ENCODE peak calls at places on chromosomes 16 and 17, in seven cellular contexts. G is ovary, T is adrenal gland, Y is PC-3, J is psoas muscle, L is upper lobe of right lung, X is heart right ventricle. K is an unnamed sample. For H3K4me1, the result is how much of the 10 kb centered on the place peaks cover.

GRCh38 chr16:77610496-77610895 is 111.8 kb upstream of the NUDT7 start:
- DNase-seq in Y (no peak), X (no peak), T (no peak), G (no peak), L (no peak), J (no peak), K (no peak)

GRCh38 chr17:43846221-43846712 is 709 bp upstream of the CD300LG start:
- DNase-seq in Y (peak), T (peak), X (peak), J (peak), L (peak), G (peak), K (peak)

GRCh38 chr17:59328534-59329095 is 2.8 kb upstream of the YPEL2 start:
- DNase-seq in G (no peak), X (no peak), L (no peak), Y (no peak), T (no peak), J (no peak), K (no peak)

GRCh38 chr17:14161419-14161818 is 75.2 kb downstream of the CDRT15 start:
- DNase-seq in J (no peak), G (no peak), L (no peak), Y (no peak), T (no peak), X (no peak), K (no peak)

GRCh38 chr17:73369126-73369525 is 57.3 kb upstream of the CDC42EP4 start:
- DNase-seq in L (no peak), Y (no peak), T (no peak), G (peak), J (no peak), X (peak), K (no peak)

GRCh38 chr17:1787301-1787902 is 25.5 kb downstream of the SERPINF1 start:
- DNase-seq in X (peak), T (peak), G (peak), L (no peak), Y (peak), J (peak), K (no peak)

GRCh38 chr16:117381-118365 is 20.8 kb downstream of the NPRL3 start:
- DNase-seq in G (no peak), L (peak), T (peak), Y (peak), X (peak), J (peak), K (peak)

GRCh38 chr16:88982286-88983084 is 5.5 kb upstream of the CBFA2T3 start:
- DNase-seq in G (no peak), J (no peak), L (no peak), X (no peak), T (no peak), Y (no peak), K (no peak)

GRCh38 chr17:49640556-49640955 is 37.3 kb downstream of the SPOP start:
- DNase-seq in L (no peak), X (no peak), J (no peak), G (no peak), T (no peak), Y (no peak), K (no peak)

GRCh38 chr17:18224053-18224427 is 1.4 kb upstream of the LLGL1 start:
- DNase-seq in T (peak), X (no peak), Y (no peak), G (no peak), J (no peak), L (no peak), K (no peak)

GRCh38 chr17:49210158-49211029 is at the start of the genes ABI3 and GNGT2:
- DNase-seq in J (peak), X (peak), Y (no peak), G (peak), T (no peak), L (no peak), K (peak)

GRCh38 chr16:49590166-49590871 is 216.7 kb downstream of the C16orf78 start:
- DNase-seq in X (no peak), J (no peak), L (no peak), T (no peak), G (no peak), Y (no peak), K (no peak)

GRCh38 chr16:29310852-29311314 is 95.6 kb downstream of the NPIPB11 start:
- DNase-seq in Y (peak), L (no peak), G (peak), T (no peak), J (no peak), X (peak), K (no peak)

GRCh38 chr17:7687072-7687907 is at the start of gene TP53:
- DNase-seq in X (peak), Y (peak), L (peak), J (peak), T (peak), G (peak), K (peak)

GRCh38 chr17:13581925-13582324 is 19.8 kb downstream of the HS3ST3A1 start:
- DNase-seq in T (no peak), Y (no peak), L (no peak), J (no peak), X (no peak), G (no peak), K (no peak)

GRCh38 chr17:8041249-8041928 is 2.5 kb downstream of the ALOX15B start:
- DNase-seq in G (no peak), Y (peak), T (no peak), L (no peak), J (no peak), X (no peak), K (no peak)

GRCh38 chr17:49438885-49439284 is 24.2 kb upstream of the PHB1 start:
- DNase-seq in J (no peak), X (no peak), Y (no peak), T (no peak), G (no peak), L (no peak), K (no peak)

GRCh38 chr16:74695450-74696422 is 4.9 kb downstream of the MLKL start:
- DNase-seq in G (peak), J (peak), Y (peak), T (peak), L (peak), X (peak), K (peak)

GRCh38 chr17:80364091-80364691 is 50.8 kb upstream of the ENDOV start:
- DNase-seq in J (peak), L (no peak), T (no peak), X (no peak), G (no peak), Y (peak), K (no peak)

GRCh38 chr17:43900183-43900857 is 7.0 kb downstream of the MPP2 start:
- DNase-seq in X (peak), T (peak), J (peak), Y (peak), L (peak), G (peak), K (peak)

GRCh38 chr17:28747046-28747691 is 3.4 kb downstream of the TRAF4 start:
- DNase-seq in L (peak), G (no peak), Y (peak), J (peak), X (no peak), T (no peak), K (no peak)

GRCh38 chr16:89478576-89479221 is 11.7 kb downstream of the ANKRD11 start:
- DNase-seq in J (peak), G (no peak), L (no peak), T (no peak), Y (peak), X (no peak), K (no peak)

GRCh38 chr17:48567209-48567608 is 10.9 kb downstream of the HOXB4 start:
- DNase-seq in G (no peak), L (no peak), J (no peak), Y (no peak), X (no peak), T (no peak), K (no peak)

GRCh38 chr17:77391668-77392375 is 251.1 kb downstream of the SEC14L1 start:
- DNase-seq in J (peak), L (no peak), T (no peak), Y (peak), G (peak), X (no peak), K (no peak)

GRCh38 chr16:5378531-5378930 is 280.9 kb upstream of the EEF2KMT start:
- DNase-seq in X (no peak), L (no peak), G (no peak), T (no peak), J (no peak), Y (no peak), K (no peak)

GRCh38 chr16:87177627-87178026 is 139.6 kb downstream of the C16orf95 start:
- DNase-seq in L (no peak), X (no peak), Y (no peak), G (no peak), J (peak), T (no peak), K (no peak)

GRCh38 chr16:12532871-12533610 is 270.6 kb downstream of the CPPED1 start:
- DNase-seq in Y (no peak), L (no peak), J (no peak), T (no peak), X (no peak), G (no peak), K (no peak)

GRCh38 chr16:89392881-89393730 is 97.3 kb downstream of the ANKRD11 start:
- DNase-seq in X (no peak), T (no peak), J (peak), L (no peak), G (no peak), Y (no peak), K (no peak)

GRCh38 chr16:50285406-50286003 is 19.2 kb downstream of the ADCY7 start:
- DNase-seq in X (peak), J (no peak), L (no peak), Y (no peak), T (no peak), G (no peak), K (no peak)

GRCh38 chr17:69732272-69732671 is 317.8 kb downstream of the MAP2K6 start:
- DNase-seq in G (no peak), L (no peak), Y (no peak), J (no peak), X (no peak), T (no peak), K (no peak)

GRCh38 chr17:41544497-41544896 is 16.4 kb upstream of the KRT19 start:
- DNase-seq in G (no peak), T (no peak), Y (no peak), L (no peak), J (no peak), X (no peak), K (no peak)

GRCh38 chr17:22669721-22670120 is 977.4 kb downstream of the KCNJ18 start:
- DNase-seq in X (no peak), G (no peak), J (no peak), Y (peak), L (no peak), T (no peak), K (no peak)

GRCh38 chr17:80833952-80834895 is 157.4 kb upstream of the CHMP6 start:
- DNase-seq in G (peak), Y (no peak), X (peak), L (peak), J (peak), T (peak), K (no peak)

GRCh38 chr17:45861185-45861584 is 16.5 kb downstream of the SPPL2C start:
- DNase-seq in G (no peak), X (no peak), Y (no peak), T (no peak), J (no peak), L (no peak), K (no peak)

GRCh38 chr17:60817187-60817586 is 139.5 kb downstream of the BCAS3 start:
- DNase-seq in G (no peak), J (no peak), X (no peak), L (no peak), Y (peak), T (no peak), K (no peak)

GRCh38 chr16:85402910-85403692 is 210.0 kb upstream of the GSE1 start:
- DNase-seq in L (peak), Y (no peak), G (peak), T (peak), X (peak), J (peak), K (no peak)

GRCh38 chr16:1165511-1165910 is 12.6 kb downstream of the CACNA1H start:
- DNase-seq in T (no peak), J (no peak), X (no peak), G (no peak), Y (no peak), L (no peak), K (no peak)

GRCh38 chr17:30597776-30598288 is 120.6 kb downstream of the GOSR1 start:
- DNase-seq in G (no peak), L (no peak), J (no peak), Y (no peak), X (no peak), T (no peak), K (no peak)

GRCh38 chr16:85600078-85600477 is 13.0 kb upstream of the GSE1 start:
- DNase-seq in T (no peak), G (no peak), L (no peak), Y (no peak), X (no peak), J (no peak), K (no peak)

GRCh38 chr17:39097159-39097519 is 54.3 kb downstream of the PLXDC1 start:
- DNase-seq in X (no peak), T (no peak), Y (no peak), L (no peak), G (no peak), J (no peak), K (no peak)

GRCh38 chr17:39100530-39100929 is 50.9 kb downstream of the PLXDC1 start:
- DNase-seq in L (no peak), T (no peak), J (no peak), X (no peak), Y (no peak), G (no peak), K (no peak)

GRCh38 chr17:39097537-39097936 is 53.9 kb downstream of the PLXDC1 start:
- DNase-seq in L (no peak), T (no peak), X (no peak), Y (no peak), G (no peak), J (no peak), K (no peak)

GRCh38 chr17:39099686-39100293 is 51.6 kb downstream of the PLXDC1 start:
- DNase-seq in Y (no peak), G (peak), J (no peak), L (no peak), X (peak), T (no peak), K (no peak)

GRCh38 chr17:39098474-39099090 is 52.9 kb downstream of the PLXDC1 start:
- DNase-seq in L (no peak), T (no peak), Y (no peak), J (no peak), G (peak), X (no peak), K (no peak)
- H3K4me3 ChIP-seq in L (no peak), T (no peak), Y (no peak), J (no peak), G (no peak), X (no peak), K (no peak)

GRCh38 chr17:40287494-40288369 is at the start of gene CDC6:
- DNase-seq in Y (peak), L (peak), T (peak), X (peak), J (peak), G (peak), K (peak)
- H3K27ac ChIP-seq in Y (peak), L (no peak), T (peak), X (no peak), J (no peak), G (no peak), K (peak)

DNA sequence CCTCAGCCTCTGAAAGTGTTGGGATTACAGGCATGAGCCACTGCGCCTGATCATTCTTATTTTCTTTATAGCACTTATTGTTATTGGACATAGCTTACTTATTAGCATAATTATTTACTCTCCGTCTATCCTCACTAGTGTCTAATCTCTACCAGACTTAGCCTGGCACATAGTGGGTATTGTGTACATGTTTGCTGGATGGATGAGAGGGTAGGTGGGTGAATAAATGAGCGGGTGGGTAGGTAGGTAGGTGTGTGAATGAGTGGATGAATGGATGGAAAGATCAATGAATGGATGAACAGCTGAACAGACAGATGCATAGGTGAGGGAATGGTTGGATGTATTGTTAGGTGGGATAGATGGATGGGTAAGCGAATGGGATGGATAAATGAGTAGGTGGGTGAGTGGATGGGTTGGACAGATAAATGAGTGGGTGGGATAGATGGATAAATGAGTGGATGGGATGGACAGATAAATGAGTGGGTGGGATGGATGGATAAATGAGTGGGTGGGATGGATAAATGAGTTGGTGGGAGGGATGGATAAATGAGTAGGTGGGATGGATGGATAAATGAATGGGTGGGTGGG is 51.9 kb downstream of the ABCC6 start:
- DNase-seq in Y (no peak), L (no peak), J (no peak), G (no peak), X (no peak), T (no peak), K (no peak)
- H3K4me1 ChIP-seq in Y (under half), L (under half), J (under half), G (under half), X (under half), T (under half), K (under half)

GRCh38 chr17:21039839-21040575 is 2.8 kb downstream of the USP22 start:
- DNase-seq in J (no peak), G (peak), Y (peak), L (no peak), T (no peak), X (no peak), K (peak)

GRCh38 chr17:21043296-21044232 is 753 bp upstream of the USP22 start:
- DNase-seq in X (peak), G (peak), Y (peak), J (peak), T (peak), L (peak), K (peak)

GRCh38 chr17:21041753-21042433 is 918 bp downstream of the USP22 start:
- DNase-seq in Y (peak), J (peak), T (peak), G (peak), L (peak), X (peak), K (peak)

GRCh38 chr17:21044971-21045370 is 2.2 kb upstream of the USP22 start:
- DNase-seq in G (no peak), T (no peak), L (no peak), Y (no peak), X (no peak), J (no peak), K (no peak)

DNA sequence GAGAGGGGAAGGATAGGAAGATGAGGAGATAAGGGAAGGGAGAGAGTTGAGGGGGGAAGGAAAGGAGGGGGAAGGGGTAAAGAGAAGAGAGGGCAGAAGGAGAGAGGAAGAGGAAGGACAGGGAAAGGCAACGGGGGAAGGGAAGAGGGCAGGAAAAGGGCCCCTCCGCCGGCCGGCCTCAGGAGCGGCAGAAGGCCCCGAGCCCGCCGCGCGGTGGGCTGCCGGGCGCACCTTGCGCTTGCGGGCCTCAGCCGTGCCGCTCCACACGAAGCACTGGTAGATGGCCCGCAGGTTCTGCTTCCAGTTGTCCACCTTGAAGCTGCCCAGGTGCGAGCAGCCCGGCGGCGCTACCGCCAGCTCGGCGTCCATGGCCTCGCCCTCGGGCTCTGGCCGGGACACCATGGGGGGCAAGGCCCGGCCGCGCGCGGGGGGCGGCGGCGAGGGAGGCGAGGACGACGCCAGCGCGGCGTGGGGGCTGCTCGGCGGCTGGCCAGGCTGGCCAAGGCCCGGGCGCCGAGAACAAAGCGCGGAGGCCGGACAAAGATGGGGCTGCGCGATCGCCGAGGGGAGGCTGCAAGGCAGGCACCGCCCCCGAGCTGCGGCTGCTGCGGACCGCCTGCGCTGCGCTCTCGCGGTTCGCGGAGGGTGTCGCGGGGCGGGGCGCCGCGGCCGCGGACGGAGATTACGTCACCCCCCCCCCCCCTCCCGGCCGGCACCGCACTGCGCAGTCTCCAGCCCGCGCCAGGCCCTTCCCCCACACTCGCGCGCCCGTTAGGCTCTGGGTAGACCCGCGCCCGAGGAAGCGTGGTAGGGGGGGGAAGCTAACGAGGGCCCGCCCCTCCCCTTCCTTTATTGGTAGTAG is at the start of gene USP22:
- DNase-seq in L (no peak), Y (no peak), G (no peak), T (no peak), X (no peak), J (no peak), K (no peak)
- H3K4me3 ChIP-seq in L (peak), Y (peak), G (peak), T (peak), X (peak), J (peak), K (peak)